ENCODE peak calls at places on chromosomes 3 and 15, in nine cellular contexts. C is activated T-cell treated with anti-CD3 and anti-CD28 coated beads for 1 hour; I is ELR; M is NCI-H1092; T is NCI-H2107; S is SHP77; J is head of caudate nucleus; A is activated CD4-positive, alpha-beta T cell treated with anti-CD3 and anti-CD28 coated beads, Interleukin-2, amount 50 U/mL, for 48 hours; W is cardiac muscle cell. F is an unnamed sample.

GRCh38 chr3:120094776-120095225 is 554 bp upstream of the GSK3B start:
- DNase-seq in T (peak), C (no peak), J (peak), S (peak), I (peak), M (peak), A (peak), W (peak), F (peak)

GRCh38 chr3:135041586-135041985 is 246.5 kb downstream of the EPHB1 start:
- DNase-seq in M (no peak), S (no peak), I (peak), C (no peak), T (no peak), W (no peak), A (no peak), J (no peak), F (no peak)

GRCh38 chr3:100254168-100254777 is 6.5 kb upstream of the TBC1D23 start:
- DNase-seq in I (peak), T (peak), J (peak), W (peak), S (peak), A (peak), C (no peak), M (peak), F (no peak)

GRCh38 chr15:62850791-62851291 is 191.7 kb upstream of the TPM1 start:
- DNase-seq in T (no peak), I (peak), M (no peak), C (no peak), S (no peak), J (no peak), A (no peak), W (peak), F (no peak)

GRCh38 chr3:148816427-148816826 is 11.2 kb upstream of the CPB1 start:
- DNase-seq in S (peak), M (no peak), T (no peak), I (no peak), C (no peak), W (no peak), A (no peak), J (no peak), F (no peak)

GRCh38 chr3:188605231-188605630 is 451.3 kb downstream of the LPP start:
- DNase-seq in T (no peak), J (no peak), M (no peak), I (no peak), W (no peak), A (no peak), S (no peak), C (no peak), F (no peak)

GRCh38 chr3:65233561-65233960 is 545.8 kb upstream of the ADAMTS9 start:
- DNase-seq in T (no peak), W (no peak), A (no peak), M (no peak), J (no peak), C (no peak), S (no peak), I (no peak), F (no peak)

GRCh38 chr3:125120370-125121122 is 64.7 kb upstream of the HEG1 start:
- DNase-seq in I (no peak), A (no peak), J (peak), T (no peak), C (no peak), M (no peak), W (no peak), S (no peak), F (no peak)

GRCh38 chr3:28476194-28476593 is 127.6 kb upstream of the AZI2 start:
- DNase-seq in T (no peak), A (no peak), M (peak), I (peak), W (peak), J (no peak), S (no peak), C (no peak), F (no peak)

GRCh38 chr3:42129014-42129953 is 38.1 kb downstream of the TRAK1 start:
- DNase-seq in A (no peak), J (no peak), C (no peak), T (peak), M (no peak), I (peak), W (no peak), S (no peak), F (no peak)

GRCh38 chr3:16884084-16884747 is 539 bp upstream of the PLCL2 start:
- DNase-seq in A (peak), M (no peak), C (peak), J (peak), W (peak), T (no peak), S (no peak), I (peak), F (peak)

GRCh38 chr15:48936666-48937065 is 27.1 kb downstream of the SHC4 start:
- DNase-seq in I (peak), J (no peak), S (no peak), W (no peak), M (no peak), C (no peak), T (no peak), A (no peak), F (no peak)

GRCh38 chr15:35979608-35980007 is 433.6 kb upstream of the DPH6 start:
- DNase-seq in J (no peak), I (no peak), S (no peak), A (no peak), M (no peak), C (no peak), W (peak), T (no peak), F (no peak)

GRCh38 chr3:39134305-39134704 is 19.1 kb downstream of the CSRNP1 start:
- DNase-seq in W (no peak), S (no peak), C (no peak), I (no peak), A (no peak), M (no peak), T (no peak), J (no peak), F (no peak)

GRCh38 chr15:59274126-59274970 is 67.7 kb downstream of the LDHAL6B start:
- DNase-seq in J (no peak), M (no peak), S (no peak), C (no peak), W (no peak), A (no peak), T (no peak), I (peak), F (no peak)

GRCh38 chr15:76058714-76059319 is 968 bp upstream of the TMEM266 start:
- DNase-seq in S (no peak), T (no peak), J (peak), M (no peak), C (no peak), I (peak), W (peak), A (peak), F (no peak)

GRCh38 chr15:90031231-90031791 is 30.2 kb downstream of the ZNF710 start:
- DNase-seq in J (no peak), M (no peak), S (no peak), A (peak), T (no peak), W (no peak), C (no peak), I (peak), F (no peak)

GRCh38 chr3:14633819-14634424 is 17.6 kb upstream of the CCDC174 start:
- DNase-seq in I (peak), J (peak), A (peak), W (peak), T (no peak), S (peak), M (no peak), C (peak), F (peak)

GRCh38 chr15:98874773-98875172 is 132.8 kb downstream of the PGPEP1L start:
- DNase-seq in J (no peak), S (no peak), I (no peak), M (no peak), C (no peak), T (no peak), A (no peak), W (no peak), F (no peak)

GRCh38 chr15:92519709-92520108 is 126.0 kb downstream of the ST8SIA2 start:
- DNase-seq in W (no peak), C (no peak), I (no peak), S (no peak), A (no peak), M (no peak), J (no peak), T (no peak), F (no peak)

GRCh38 chr3:42900731-42901420 is 5.1 kb upstream of the ZNF662 start:
- DNase-seq in T (no peak), W (no peak), C (no peak), M (no peak), I (no peak), S (no peak), J (peak), A (no peak), F (no peak)

GRCh38 chr3:115975353-115975752 is 352.0 kb downstream of the GAP43 start:
- DNase-seq in S (peak), T (no peak), I (peak), W (no peak), M (no peak), J (no peak), A (no peak), C (no peak), F (no peak)

GRCh38 chr3:53238051-53238850 is 17.6 kb downstream of the TKT start:
- DNase-seq in W (no peak), C (no peak), I (peak), J (no peak), M (no peak), S (no peak), T (no peak), A (no peak), F (no peak)